ENCODE peak calls at places on chromosomes 5 and 9, in nine cellular contexts. E is heart right ventricle, C is cardiac muscle cell, M is Peyer's patch, K is A673, Z is PC-9, I is heart left ventricle, W is H9, B is A549. L is an unnamed sample.

GRCh38 chr9:96450613-96451544 is 910 bp downstream of the HABP4 start:
- DNase-seq in E (peak; percentile 32), C (peak; percentile 50), M (peak; percentile 62), K (peak; percentile 13), Z (no peak), I (peak; percentile 29), W (no peak), B (peak; percentile 29), L (no peak)

GRCh38 chr9:2229109-2229733 is 214.1 kb downstream of the SMARCA2 start:
- DNase-seq in E (no peak), C (no peak), M (no peak), K (no peak), Z (peak; percentile 66), I (no peak), W (no peak), B (no peak), L (no peak)

GRCh38 chr5:141528401-141528984 is 39.6 kb downstream of the PCDHGC5 start:
- DNase-seq in E (peak; percentile 40), C (no peak), M (no peak), K (no peak), Z (no peak), I (peak; percentile 60), W (no peak), B (no peak), L (no peak)

GRCh38 chr5:40277161-40277906 is 402.4 kb upstream of the PTGER4 start:
- DNase-seq in E (no peak), C (no peak), M (no peak), K (no peak), Z (no peak), I (no peak), W (no peak), B (no peak), L (no peak)

GRCh38 chr9:70924905-70925547 is 196.4 kb downstream of the TRPM3 start:
- DNase-seq in E (no peak), C (peak; percentile 74), M (no peak), K (peak; percentile 71), Z (no peak), I (peak; percentile 20), W (peak; percentile 36), B (peak; percentile 65), L (no peak)

GRCh38 chr5:68641211-68641610 is 425.7 kb downstream of the PIK3R1 start:
- DNase-seq in E (no peak), C (no peak), M (no peak), K (no peak), Z (no peak), I (no peak), W (no peak), B (no peak), L (no peak)

GRCh38 chr5:61683926-61684325 is 351.9 kb downstream of the ZSWIM6 start:
- DNase-seq in E (no peak), C (no peak), M (no peak), K (peak; percentile 90), Z (no peak), I (no peak), W (no peak), B (no peak), L (no peak)

GRCh38 chr5:103981592-103981991 is 419.0 kb upstream of the NUDT12 start:
- DNase-seq in E (no peak), C (no peak), M (no peak), K (no peak), Z (no peak), I (no peak), W (no peak), B (no peak), L (no peak)

GRCh38 chr5:116554764-116555163 is 19.9 kb downstream of the SEMA6A start:
- DNase-seq in E (no peak), C (no peak), M (no peak), K (no peak), Z (no peak), I (no peak), W (no peak), B (no peak), L (no peak)

GRCh38 chr9:92547356-92547755 is 11.6 kb upstream of the ECM2 start:
- DNase-seq in E (no peak), C (no peak), M (no peak), K (no peak), Z (no peak), I (no peak), W (no peak), B (no peak), L (no peak)

GRCh38 chr9:129483467-129484324 is 137.2 kb downstream of the C9orf50 start:
- DNase-seq in E (peak; percentile 83), C (peak; percentile 75), M (peak; percentile 47), K (peak; percentile 80), Z (peak; percentile 77), I (peak; percentile 93), W (no peak), B (peak; percentile 91), L (peak; percentile 85)

GRCh38 chr9:92729735-92730155 is 34.9 kb downstream of the BICD2 start:
- DNase-seq in E (no peak), C (no peak), M (no peak), K (no peak), Z (no peak), I (no peak), W (peak; percentile 14), B (no peak), L (no peak)

GRCh38 chr5:103362211-103362610 is 103.6 kb downstream of the MACIR start:
- DNase-seq in E (no peak), C (no peak), M (no peak), K (no peak), Z (no peak), I (no peak), W (no peak), B (no peak), L (no peak)

GRCh38 chr5:7393921-7394799 is 1.8 kb upstream of the ADCY2 start:
- DNase-seq in E (no peak), C (no peak), M (no peak), K (no peak), Z (no peak), I (no peak), W (peak; percentile 56), B (no peak), L (no peak)

GRCh38 chr5:15105799-15106393 is 234.3 kb upstream of the ANKH start:
- DNase-seq in E (no peak), C (peak; percentile 68), M (no peak), K (peak; percentile 70), Z (no peak), I (peak; percentile 21), W (peak; percentile 66), B (peak; percentile 64), L (no peak)

GRCh38 chr5:153490124-153491085 is at the start of gene GRIA1:
- DNase-seq in E (no peak), C (peak; percentile 65), M (no peak), K (no peak), Z (no peak), I (no peak), W (peak; percentile 64), B (no peak), L (no peak)

GRCh38 chr9:33133186-33133585 is 34.0 kb downstream of the B4GALT1 start:
- DNase-seq in E (no peak), C (no peak), M (no peak), K (no peak), Z (no peak), I (no peak), W (no peak), B (no peak), L (no peak)

GRCh38 chr5:181044093-181044599 is 4.1 kb downstream of the BTNL9 start:
- DNase-seq in E (no peak), C (no peak), M (no peak), K (no peak), Z (no peak), I (no peak), W (no peak), B (no peak), L (no peak)

GRCh38 chr5:174690256-174690655 is 34.1 kb upstream of the MSX2 start:
- DNase-seq in E (no peak), C (peak; percentile 3), M (no peak), K (no peak), Z (peak; percentile 45), I (no peak), W (peak; percentile 63), B (peak; percentile 24), L (no peak)

GRCh38 chr5:180519098-180519497 is 24.9 kb downstream of the CNOT6 start:
- DNase-seq in E (no peak), C (no peak), M (no peak), K (no peak), Z (no peak), I (no peak), W (no peak), B (no peak), L (no peak)

GRCh38 chr5:138568061-138568824 is 7.0 kb downstream of the HSPA9 start:
- DNase-seq in E (no peak), C (no peak), M (no peak), K (no peak), Z (no peak), I (no peak), W (no peak), B (no peak), L (no peak)
- TF ChIP-seq CTCF in E (no peak), C (peak; percentile 3), M (no peak), K (peak; percentile 28), Z (no peak), I (no peak), W (no peak), B (no peak), L (no peak)

GRCh38 chr9:137417161-137418021 is 5.6 kb downstream of the EXD3 start:
- DNase-seq in E (no peak), C (no peak), M (no peak), K (no peak), Z (no peak), I (peak; percentile 24), W (peak; percentile 25), B (no peak), L (peak; percentile 51)
- H3K27ac ChIP-seq in E (peak overlapping the region; percentile 79), C (no peak overlapping the region), M (peak overlapping the region; percentile 13), K (peak overlapping the region; percentile 47), Z (no peak overlapping the region), I (peak overlapping the region; percentile 4), W (no peak overlapping the region), B (no peak overlapping the region), L (peak overlapping the region; percentile 56)

DNA sequence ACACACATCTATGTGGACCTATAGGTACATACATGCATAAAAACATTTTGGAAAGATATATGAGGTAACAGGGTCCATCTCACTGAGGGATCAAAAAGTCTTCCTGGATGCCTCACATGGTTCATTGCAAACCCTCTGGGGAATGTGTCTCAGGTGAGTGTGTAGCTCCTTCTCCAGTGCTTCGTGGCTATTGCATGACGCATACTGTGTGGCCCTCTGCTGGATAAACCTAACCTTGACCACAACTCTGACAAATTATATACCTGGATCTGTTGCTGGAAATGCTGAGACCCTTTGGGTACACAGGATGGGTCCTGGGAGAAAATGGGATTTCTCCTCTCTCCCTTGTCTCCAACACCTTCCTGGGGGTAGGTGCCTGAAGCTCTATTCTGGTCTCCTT is 91.9 kb downstream of the JAKMIP2 start:
- DNase-seq in E (no peak), C (peak; percentile 37), M (no peak), K (no peak), Z (no peak), I (no peak), W (peak; percentile 60), B (peak; percentile 13), L (no peak)
- TF ChIP-seq CTCF in E (no peak), C (peak; percentile 4), M (peak; percentile 40), K (peak; percentile 9), Z (peak; percentile 20), I (no peak), W (peak; percentile 66), B (no peak), L (no peak)

DNA sequence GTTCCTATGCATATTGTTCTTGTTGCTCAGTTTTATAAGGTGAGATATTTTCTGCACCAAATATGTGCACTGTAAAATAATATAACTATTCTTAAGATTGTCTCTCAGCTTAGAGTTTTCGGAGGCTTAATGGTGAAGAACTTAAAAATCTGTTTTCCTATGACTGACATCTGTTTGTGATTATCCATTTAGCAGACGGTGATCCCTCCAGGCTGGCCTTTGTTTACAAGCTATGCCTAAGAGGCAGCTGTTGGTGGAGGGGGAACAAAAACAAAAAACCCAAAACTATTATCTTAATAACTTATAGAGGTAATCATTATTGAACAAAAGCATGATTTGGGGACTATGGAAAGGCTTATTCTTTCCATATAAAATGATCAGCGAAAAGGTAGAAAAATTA is 660 bp downstream of the PDCD1LG2 start:
- DNase-seq in E (no peak), C (no peak), M (no peak), K (peak; percentile 44), Z (no peak), I (no peak), W (no peak), B (no peak), L (no peak)
- H3K27ac ChIP-seq in E (peak overlapping the region; percentile 76), C (no peak overlapping the region), M (peak overlapping the region; percentile 27), K (peak overlapping the region; percentile 58), Z (peak overlapping the region; percentile 90), I (peak overlapping the region; percentile 63), W (no peak overlapping the region), B (peak overlapping the region; percentile 62), L (peak overlapping the region; percentile 72)